ENCODE peak calls at places on chromosomes 13 and 19, in nine cellular contexts. J is AG09309, Q is C1 segment of cervical spinal cord, V is GM23248, S is GM12864, I is NCI-H1105, T is RPMI7951, D is astrocyte of the spinal cord, Y is nephron progenitor cell. B is an unnamed sample.
A peak's percentile ranks its signal among the peaks of the same experiment; 100 is the strongest.

GRCh38 chr19:53094749-53095575 is 8.3 kb downstream of the ZNF160 start:
- DNase-seq in J (no peak), Q (no peak), V (no peak), S (no peak), I (no peak), T (no peak), D (no peak), Y (no peak), B (no peak)

GRCh38 chr13:24107955-24108614 is 52.4 kb upstream of the SPATA13 start:
- DNase-seq in J (no peak), Q (no peak), V (peak; percentile 13), S (no peak), I (no peak), T (no peak), D (no peak), Y (no peak), B (no peak)

GRCh38 chr13:99357149-99357596 is 50.0 kb upstream of the GPR183 start:
- DNase-seq in J (no peak), Q (no peak), V (peak; percentile 77), S (no peak), I (no peak), T (peak; percentile 84), D (peak; percentile 82), Y (no peak), B (no peak)

GRCh38 chr19:48806518-48806817 is 4.4 kb downstream of the BCAT2 start:
- DNase-seq in J (no peak), Q (no peak), V (no peak), S (no peak), I (no peak), T (no peak), D (peak; percentile 37), Y (peak; percentile 66), B (no peak)

GRCh38 chr13:59447846-59448620 is 715.7 kb downstream of the DIAPH3 start:
- DNase-seq in J (no peak), Q (no peak), V (peak; percentile 13), S (no peak), I (no peak), T (peak; percentile 39), D (peak; percentile 79), Y (no peak), B (peak; percentile 97)

GRCh38 chr13:101757446-101758039 is 305.1 kb downstream of the ITGBL1 start:
- DNase-seq in J (peak; percentile 14), Q (no peak), V (peak; percentile 64), S (no peak), I (peak; percentile 28), T (peak; percentile 51), D (peak; percentile 63), Y (no peak), B (peak; percentile 16)

GRCh38 chr19:43354305-43354627 is 780 bp downstream of the CD177 start:
- DNase-seq in J (no peak), Q (no peak), V (no peak), S (no peak), I (no peak), T (no peak), D (no peak), Y (peak; percentile 51), B (no peak)

GRCh38 chr13:40348096-40348679 is 318.3 kb downstream of the FOXO1 start:
- DNase-seq in J (no peak), Q (no peak), V (no peak), S (no peak), I (no peak), T (no peak), D (no peak), Y (no peak), B (no peak)

GRCh38 chr13:98761126-98761978 is 8.9 kb upstream of the SLC15A1 start:
- DNase-seq in J (peak; percentile 45), Q (no peak), V (peak; percentile 81), S (no peak), I (no peak), T (peak; percentile 76), D (peak; percentile 44), Y (no peak), B (no peak)

GRCh38 chr13:109655206-109655600 is 131.2 kb downstream of the IRS2 start:
- DNase-seq in J (no peak), Q (no peak), V (no peak), S (no peak), I (no peak), T (no peak), D (no peak), Y (no peak), B (no peak)

GRCh38 chr19:31282346-31282745 is 66.9 kb downstream of the TSHZ3 start:
- DNase-seq in J (no peak), Q (no peak), V (no peak), S (no peak), I (no peak), T (no peak), D (no peak), Y (no peak), B (no peak)

GRCh38 chr19:13670846-13671245 is 93.5 kb upstream of the MRI1 start:
- DNase-seq in J (no peak), Q (no peak), V (no peak), S (no peak), I (peak; percentile 19), T (peak; percentile 40), D (no peak), Y (no peak), B (peak; percentile 49)

GRCh38 chr19:1057185-1057857 is 9.6 kb upstream of the ARHGAP45 start:
- DNase-seq in J (no peak), Q (no peak), V (peak; percentile 76), S (no peak), I (no peak), T (peak; percentile 66), D (peak; percentile 76), Y (no peak), B (no peak)

GRCh38 chr13:39297023-39297422 is 258.8 kb downstream of the NHLRC3 start:
- DNase-seq in J (no peak), Q (no peak), V (no peak), S (no peak), I (no peak), T (no peak), D (no peak), Y (no peak), B (no peak)

GRCh38 chr19:18456974-18457373 is 19.0 kb upstream of the ISYNA1 start:
- DNase-seq in J (no peak), Q (no peak), V (peak; percentile 75), S (no peak), I (no peak), T (no peak), D (no peak), Y (no peak), B (no peak)

GRCh38 chr19:10751109-10751972 is 33.5 kb downstream of the DNM2 start:
- DNase-seq in J (no peak), Q (no peak), V (no peak), S (no peak), I (no peak), T (no peak), D (no peak), Y (no peak), B (no peak)

GRCh38 chr13:48299591-48299990 is 4.0 kb upstream of the RB1 start:
- DNase-seq in J (no peak), Q (no peak), V (no peak), S (no peak), I (no peak), T (no peak), D (no peak), Y (no peak), B (peak; percentile 58)

GRCh38 chr19:55616395-55616875 is 7.9 kb downstream of the ZNF784 start:
- DNase-seq in J (no peak), Q (no peak), V (no peak), S (no peak), I (no peak), T (no peak), D (no peak), Y (no peak), B (no peak)

GRCh38 chr19:18961767-18962423 is 20.9 kb upstream of the HOMER3 start:
- DNase-seq in J (no peak), Q (no peak), V (no peak), S (no peak), I (no peak), T (no peak), D (no peak), Y (peak; percentile 57), B (no peak)

GRCh38 chr19:6572217-6572616 is 18.7 kb downstream of the CD70 start:
- DNase-seq in J (no peak), Q (no peak), V (no peak), S (no peak), I (no peak), T (no peak), D (no peak), Y (no peak), B (no peak)

GRCh38 chr13:110816500-110816899 is 98.4 kb downstream of the ANKRD10 start:
- DNase-seq in J (no peak), Q (no peak), V (no peak), S (no peak), I (no peak), T (no peak), D (no peak), Y (no peak), B (no peak)

GRCh38 chr13:98897706-98898105 is 80.2 kb downstream of the DOCK9 start:
- DNase-seq in J (no peak), Q (no peak), V (no peak), S (no peak), I (no peak), T (no peak), D (no peak), Y (no peak), B (no peak)

GRCh38 chr13:40408602-40409001 is 257.8 kb downstream of the FOXO1 start:
- DNase-seq in J (peak; percentile 28), Q (no peak), V (peak; percentile 43), S (no peak), I (no peak), T (peak; percentile 49), D (peak; percentile 22), Y (no peak), B (no peak)

GRCh38 chr19:39296055-39296645 is at the start of gene IFNL1:
- DNase-seq in J (no peak), Q (no peak), V (no peak), S (no peak), I (no peak), T (no peak), D (no peak), Y (no peak), B (no peak)

GRCh38 chr13:41137241-41137640 is 4.6 kb upstream of the KBTBD6 start:
- DNase-seq in J (no peak), Q (no peak), V (no peak), S (no peak), I (no peak), T (no peak), D (no peak), Y (no peak), B (no peak)

GRCh38 chr13:114279770-114280169 is 1.6 kb upstream of the UPF3A start:
- DNase-seq in J (no peak), Q (no peak), V (no peak), S (no peak), I (no peak), T (no peak), D (no peak), Y (no peak), B (no peak)

GRCh38 chr13:21668665-21669599 is 1.9 kb upstream of the FGF9 start:
- DNase-seq in J (no peak), Q (no peak), V (peak; percentile 47), S (no peak), I (no peak), T (no peak), D (peak; percentile 33), Y (peak; percentile 50), B (no peak)

GRCh38 chr19:11142528-11143171 is 12.9 kb downstream of the SPC24 start:
- DNase-seq in J (peak; percentile 73), Q (no peak), V (peak; percentile 94), S (no peak), I (no peak), T (peak; percentile 95), D (peak; percentile 96), Y (peak; percentile 40), B (peak; percentile 85)

GRCh38 chr13:70905035-70905434 is 796.8 kb upstream of the KLHL1 start:
- DNase-seq in J (no peak), Q (no peak), V (no peak), S (no peak), I (no peak), T (no peak), D (no peak), Y (no peak), B (no peak)

GRCh38 chr13:101576452-101576851 is 124.0 kb downstream of the ITGBL1 start:
- DNase-seq in J (no peak), Q (no peak), V (no peak), S (no peak), I (no peak), T (peak; percentile 69), D (peak; percentile 31), Y (no peak), B (no peak)

GRCh38 chr19:55386515-55386947 is 799 bp downstream of the RPL28 start:
- DNase-seq in J (no peak), Q (no peak), V (peak; percentile 69), S (no peak), I (no peak), T (no peak), D (no peak), Y (no peak), B (no peak)